ENCODE peak calls at places on chromosomes 4 and X, in nine cellular contexts. X, H, M, Y, K, Q, G, A and U are unnamed samples.
A peak's percentile ranks its signal among the peaks of the same experiment; 100 is the strongest.

GRCh38 chr4:168440442-168441264 is 39.6 kb downstream of the DDX60L start:
- DNase-seq in A (no peak), H (peak; percentile 80), X (peak; percentile 21), Y (no peak), M (peak; percentile 77), G (no peak), Q (no peak), K (no peak), U (no peak)

GRCh38 chrX:1807301-1807731 is 192.5 kb downstream of the ASMT start:
- DNase-seq in K (no peak), A (no peak), Q (no peak), X (no peak), M (no peak), G (no peak), H (no peak), Y (peak; percentile 77), U (no peak)

GRCh38 chr4:4851081-4851480 is 8.4 kb upstream of the MSX1 start:
- DNase-seq in Q (no peak), K (no peak), X (no peak), Y (no peak), G (no peak), M (no peak), H (no peak), A (no peak), U (no peak)

GRCh38 chr4:36280555-36280954 is 861 bp upstream of the DTHD1 start:
- DNase-seq in Y (peak; percentile 30), H (no peak), X (no peak), M (no peak), A (no peak), G (no peak), Q (no peak), K (no peak), U (no peak)

GRCh38 chrX:71998836-71999509 is 88.3 kb downstream of the NHSL2 start:
- DNase-seq in Q (peak; percentile 76), Y (peak; percentile 70), M (peak; percentile 46), A (no peak), H (peak; percentile 12), K (peak; percentile 12), G (peak; percentile 42), X (no peak), U (peak; percentile 49)

GRCh38 chr4:39014028-39014427 is 18.2 kb downstream of the TMEM156 start:
- DNase-seq in Y (no peak), A (no peak), Q (no peak), M (no peak), H (no peak), X (no peak), K (no peak), G (no peak), U (no peak)

GRCh38 chr4:27789768-27790167 is 929.1 kb downstream of the STIM2 start:
- DNase-seq in K (no peak), A (no peak), G (no peak), M (no peak), X (no peak), H (no peak), Q (no peak), Y (no peak), U (no peak)

GRCh38 chr4:24582235-24582863 is 2.0 kb downstream of the DHX15 start:
- DNase-seq in K (no peak), Y (no peak), A (no peak), X (no peak), G (no peak), Q (no peak), H (no peak), M (no peak), U (no peak)

GRCh38 chr4:177569443-177569842 is 127.2 kb upstream of the AGA start:
- DNase-seq in X (no peak), G (no peak), Q (no peak), Y (no peak), K (no peak), A (no peak), M (no peak), H (no peak), U (no peak)

GRCh38 chr4:76292730-76293129 is 13.8 kb upstream of the STBD1 start:
- DNase-seq in G (no peak), K (no peak), Q (no peak), A (no peak), M (no peak), H (no peak), Y (no peak), X (no peak), U (no peak)

GRCh38 chrX:104428231-104428630 is 137.8 kb upstream of the IL1RAPL2 start:
- DNase-seq in M (no peak), Y (no peak), X (no peak), G (no peak), K (no peak), Q (no peak), H (no peak), A (no peak), U (no peak)

GRCh38 chr4:55143858-55144257 is 18.5 kb upstream of the KDR start:
- DNase-seq in M (no peak), G (no peak), X (no peak), H (no peak), K (no peak), Y (no peak), Q (no peak), A (no peak), U (no peak)

GRCh38 chr4:26729547-26729946 is 131.1 kb upstream of the STIM2 start:
- DNase-seq in H (no peak), Y (no peak), Q (no peak), A (no peak), X (no peak), M (no peak), K (no peak), G (no peak), U (no peak)

GRCh38 chrX:1045680-1046314 is 166.7 kb downstream of the CRLF2 start:
- DNase-seq in Y (no peak), H (no peak), A (no peak), X (no peak), K (peak; percentile 14), M (no peak), G (no peak), Q (no peak), U (no peak)

GRCh38 chr4:94472056-94472826 is 20.5 kb downstream of the PDLIM5 start:
- DNase-seq in K (peak; percentile 41), X (no peak), M (no peak), Y (no peak), H (no peak), A (no peak), G (no peak), Q (no peak), U (no peak)

DNA sequence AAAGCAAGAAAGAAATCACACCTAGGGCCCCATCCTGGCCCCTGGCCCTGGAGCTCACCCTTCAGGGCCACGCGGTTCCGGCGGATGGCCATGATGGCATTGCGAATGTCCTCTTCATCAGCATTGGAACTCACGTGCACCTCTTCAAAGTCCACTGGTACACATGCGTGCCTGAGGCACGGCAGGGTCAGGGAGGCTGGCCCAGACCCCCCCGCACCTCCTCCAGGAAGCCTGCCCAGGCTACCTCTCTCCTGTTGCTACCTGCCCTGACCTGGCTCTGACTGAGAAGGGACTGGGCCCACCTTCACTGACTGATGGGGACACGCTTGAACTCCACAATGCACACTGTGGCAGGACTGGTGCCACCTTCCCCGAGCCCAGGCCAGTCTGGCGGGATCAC is 4.5 kb downstream of the IDH3G start:
- DNase-seq in M (no peak), K (no peak), X (no peak), Y (no peak), G (no peak), A (no peak), H (no peak), Q (no peak), U (no peak)
- TF ChIP-seq REST in M (no peak), K (no peak), X (no peak), Y (no peak), G (no peak), A (no peak), H (no peak), Q (no peak), U (no peak)

GRCh38 chr4:73019462-73020047 is 50.0 kb downstream of the COX18 start:
- DNase-seq in K (peak; percentile 23), Y (peak; percentile 78), M (peak; percentile 6), Q (peak; percentile 49), G (peak; percentile 24), A (peak; percentile 27), H (peak; percentile 23), X (no peak), U (peak; percentile 22)
- TF ChIP-seq REST in K (no peak), Y (no peak), M (no peak), Q (no peak), G (no peak), A (no peak), H (no peak), X (no peak), U (no peak)

GRCh38 chr4:153465583-153465921 is 608 bp upstream of the TMEM131L start:
- DNase-seq in X (no peak), Q (peak; percentile 75), A (no peak), H (peak; percentile 16), G (peak; percentile 60), M (peak; percentile 37), Y (peak; percentile 63), K (peak; percentile 37), U (peak; percentile 45)

GRCh38 chr4:153466637-153467153 is 535 bp downstream of the TMEM131L start:
- DNase-seq in A (no peak), Q (peak; percentile 75), G (no peak), M (peak; percentile 13), H (no peak), K (no peak), X (no peak), Y (peak; percentile 19), U (peak; percentile 27)

GRCh38 chr4:153464068-153464467 is 2.1 kb upstream of the TMEM131L start:
- DNase-seq in M (no peak), X (no peak), H (no peak), Q (no peak), Y (no peak), K (no peak), A (no peak), G (no peak), U (no peak)

GRCh38 chr4:153465922-153466636 is at the start of gene TMEM131L:
- DNase-seq in Q (peak; percentile 95), X (no peak), H (peak; percentile 21), Y (peak; percentile 82), A (no peak), M (peak; percentile 44), G (peak; percentile 92), K (peak; percentile 29), U (peak; percentile 73)

GRCh38 chr4:153465145-153465544 is 1.0 kb upstream of the TMEM131L start:
- DNase-seq in G (no peak), Q (no peak), A (no peak), H (no peak), M (no peak), X (no peak), Y (no peak), K (no peak), U (no peak)
- TF ChIP-seq REST in G (no peak), Q (no peak), A (no peak), H (no peak), M (no peak), X (no peak), Y (no peak), K (no peak), U (no peak)

DNA sequence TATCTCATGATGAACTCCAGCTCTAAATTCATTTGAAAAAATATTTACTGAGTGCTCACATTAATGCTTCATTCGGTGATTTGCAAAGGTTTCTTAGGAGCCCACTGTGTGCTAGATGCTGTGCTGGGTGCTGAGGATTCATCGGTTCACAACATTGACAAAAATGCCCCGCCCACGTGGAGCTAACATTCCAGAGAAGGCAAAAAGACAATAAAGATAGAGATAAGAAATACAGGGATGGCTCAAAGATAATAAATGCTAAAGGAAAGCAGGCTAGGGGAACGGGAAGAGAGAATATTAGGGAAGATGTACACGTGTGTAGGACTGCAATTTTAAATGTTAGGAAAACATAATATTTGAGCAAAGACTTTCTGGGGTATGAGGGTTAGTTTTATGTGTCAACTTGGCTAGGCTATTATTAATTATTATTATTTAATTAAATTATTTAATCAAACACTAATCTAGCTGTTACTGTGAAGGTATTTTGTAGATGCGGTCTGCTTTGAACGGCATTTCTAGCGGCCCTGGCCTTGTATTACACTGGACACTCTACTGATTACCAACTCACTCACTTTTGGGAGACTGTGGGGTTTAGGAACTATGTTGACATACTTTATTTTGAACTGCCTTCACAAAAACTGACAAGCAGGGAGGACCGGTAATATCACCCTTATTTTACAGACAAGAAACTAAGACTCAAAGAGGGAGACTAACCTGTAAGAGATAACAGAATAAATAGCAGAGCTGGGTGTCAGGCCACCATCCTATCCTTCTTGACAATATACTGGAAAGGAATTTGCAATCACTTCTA is 61.9 kb upstream of the IRF2 start:
- DNase-seq in M (no peak), A (no peak), Q (no peak), K (no peak), X (no peak), G (no peak), H (no peak), Y (peak; percentile 25), U (no peak)
- TF ChIP-seq REST in M (no peak), A (no peak), Q (no peak), K (no peak), X (no peak), G (no peak), H (no peak), Y (no peak), U (no peak)